ENCODE peak calls at places on chromosomes 13 and 19, in four cellular contexts. T, R, L and O are unnamed samples.

GRCh38 chr13:105982219-105982618 is 553.2 kb downstream of the EFNB2 start:
- DNase-seq in R (peak; percentile 40), T (peak; percentile 70), L (no peak), O (no peak)

GRCh38 chr19:38718747-38719543 is 25.3 kb downstream of the CAPN12 start:
- DNase-seq in T (peak; percentile 67), R (peak; percentile 59), L (no peak), O (no peak)

GRCh38 chr19:12703056-12703455 is 6.6 kb upstream of the FBXW9 start:
- DNase-seq in R (peak; percentile 44), L (peak; percentile 78), T (peak; percentile 88), O (peak; percentile 50)

GRCh38 chr19:8352134-8352827 is 9.2 kb upstream of the KANK3 start:
- DNase-seq in L (no peak), T (no peak), R (no peak), O (no peak)

GRCh38 chr13:27960362-27961226 is 8.5 kb downstream of the CDX2 start:
- DNase-seq in L (peak; percentile 75), T (peak; percentile 89), R (peak; percentile 50), O (peak; percentile 61)

GRCh38 chr13:84812078-84812477 is 929.8 kb upstream of the SLITRK1 start:
- DNase-seq in T (no peak), L (no peak), R (no peak), O (no peak)

GRCh38 chr19:1416014-1416841 is 8.8 kb downstream of the DAZAP1 start:
- DNase-seq in R (no peak), T (no peak), L (no peak), O (no peak)

GRCh38 chr19:1811472-1811894 is 593 bp downstream of the ATP8B3 start:
- DNase-seq in R (peak; percentile 14), T (no peak), L (peak; percentile 21), O (no peak)

GRCh38 chr19:6484831-6485230 is 3.2 kb upstream of the DENND1C start:
- DNase-seq in L (no peak), R (no peak), T (no peak), O (no peak)

GRCh38 chr19:10270616-10271394 is at the start of gene ICAM1:
- DNase-seq in R (no peak), T (peak; percentile 78), L (no peak), O (no peak)

GRCh38 chr19:1945899-1946298 is 4.9 kb downstream of the CSNK1G2 start:
- DNase-seq in R (peak; percentile 56), T (peak; percentile 91), L (peak; percentile 81), O (peak; percentile 63)

GRCh38 chr13:106151056-106151699 is 384.3 kb downstream of the EFNB2 start:
- DNase-seq in T (no peak), L (no peak), R (no peak), O (no peak)

GRCh38 chr19:13095934-13096890 is 6.4 kb downstream of the LYL1 start:
- DNase-seq in L (peak; percentile 86), R (peak; percentile 73), T (peak; percentile 75), O (no peak)

GRCh38 chr19:8361921-8362793 is 1.8 kb upstream of the ANGPTL4 start:
- DNase-seq in T (no peak), R (peak; percentile 89), L (no peak), O (no peak)

GRCh38 chr13:35839746-35840273 is 291.4 kb downstream of the DCLK1 start:
- DNase-seq in R (no peak), L (peak; percentile 34), T (no peak), O (no peak)

GRCh38 chr13:113298001-113298945 is 1.2 kb downstream of the LAMP1 start:
- DNase-seq in L (no peak), T (no peak), R (no peak), O (no peak)

GRCh38 chr13:25249001-25249543 is 38.2 kb downstream of the MTMR6 start:
- DNase-seq in R (peak; percentile 34), T (peak; percentile 23), L (no peak), O (no peak)

GRCh38 chr13:35470671-35471465 is 5.6 kb downstream of the MAB21L1 start:
- DNase-seq in L (peak; percentile 77), T (peak; percentile 72), R (peak; percentile 68), O (peak; percentile 47)

GRCh38 chr13:75689686-75690085 is 53.6 kb downstream of the LMO7 start:
- DNase-seq in T (no peak), L (no peak), R (no peak), O (no peak)

GRCh38 chr13:75691183-75691582 is 55.1 kb downstream of the LMO7 start:
- DNase-seq in L (no peak), T (no peak), R (no peak), O (no peak)

GRCh38 chr13:75687145-75687763 is 51.1 kb downstream of the LMO7 start:
- DNase-seq in L (no peak), R (peak; percentile 49), T (no peak), O (no peak)

GRCh38 chr13:75679459-75679858 is 43.3 kb downstream of the LMO7 start:
- DNase-seq in R (no peak), L (no peak), T (no peak), O (no peak)

DNA sequence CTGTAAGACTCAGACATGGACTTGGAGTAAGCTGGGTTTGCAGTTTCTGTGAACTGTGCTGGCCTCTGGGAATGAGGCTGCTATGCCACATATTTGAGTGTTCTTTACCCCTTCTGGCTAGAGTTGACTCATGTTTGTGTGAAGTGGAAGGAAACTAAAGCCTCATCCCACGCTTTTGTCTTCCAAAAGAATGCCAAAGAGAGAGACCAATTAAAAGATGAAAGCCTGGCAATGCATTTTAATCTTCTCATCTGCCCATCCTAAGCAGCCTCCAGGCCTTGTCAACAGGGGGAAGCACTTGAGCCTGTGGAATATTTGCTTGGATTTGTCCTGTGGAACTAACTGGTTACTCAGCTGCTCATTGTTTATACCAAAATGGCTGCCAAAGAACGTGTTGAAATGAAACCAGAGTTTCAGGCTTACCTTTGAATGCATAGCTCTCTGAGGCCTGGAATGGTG is 49.1 kb downstream of the LMO7 start:
- DNase-seq in T (no peak), L (no peak), R (no peak), O (no peak)
- TF ChIP-seq CTCF in T (no peak), L (no peak), R (peak; percentile 12), O (no peak)

GRCh38 chr19:17423429-17424208 is 3.8 kb downstream of the MVB12A start:
- DNase-seq in T (no peak), L (no peak), R (no peak), O (no peak)

GRCh38 chr19:17429661-17430101 is 9.8 kb downstream of the MVB12A start:
- DNase-seq in T (no peak), R (no peak), L (no peak), O (no peak)

GRCh38 chr19:17421942-17422341 is 2.1 kb downstream of the MVB12A start:
- DNase-seq in L (no peak), R (no peak), T (no peak), O (no peak)

GRCh38 chr19:17420267-17420924 is 549 bp downstream of the MVB12A start:
- DNase-seq in L (peak; percentile 37), R (peak; percentile 51), T (peak; percentile 59), O (peak; percentile 22)

DNA sequence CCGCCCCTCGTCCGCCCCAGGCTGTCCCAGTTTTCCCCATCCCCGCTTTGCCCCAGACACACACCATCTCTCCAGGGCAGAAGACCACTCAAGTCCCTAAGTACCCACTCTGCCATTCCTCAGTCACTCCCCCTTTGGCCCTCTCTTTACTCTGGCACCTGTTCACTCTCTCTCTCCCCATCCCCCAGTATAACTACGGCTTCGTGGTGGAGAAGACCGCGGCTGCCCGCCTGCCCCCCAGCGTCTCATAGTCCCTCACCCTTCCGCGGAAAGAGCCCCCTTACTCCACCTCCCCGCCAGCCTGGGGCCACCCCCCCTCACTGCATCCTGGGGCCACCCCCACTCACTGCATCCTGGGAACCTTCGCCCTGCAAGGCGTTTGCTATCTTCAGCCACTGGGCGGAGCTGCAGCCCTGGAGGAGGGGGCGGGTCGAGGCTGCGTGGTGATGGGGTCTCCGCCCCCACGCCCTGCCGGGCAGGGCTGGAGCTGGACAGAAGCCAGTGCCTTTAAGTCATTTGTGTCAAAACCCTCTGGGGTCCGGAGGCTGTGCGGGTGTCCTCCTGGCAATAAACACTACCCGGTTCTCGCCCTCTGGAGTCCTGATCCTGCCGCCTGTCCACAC is 5.0 kb downstream of the MVB12A start:
- DNase-seq in R (peak; percentile 92), T (peak; percentile 92), L (peak; percentile 89), O (peak; percentile 76)
- TF ChIP-seq CTCF in R (peak; percentile 62), T (peak; percentile 51), L (peak; percentile 19), O (peak; percentile 59)

GRCh38 chr19:30884146-30884812 is 465.0 kb downstream of the TSHZ3 start:
- DNase-seq in R (no peak), T (no peak), L (no peak), O (no peak)
- TF ChIP-seq CTCF in R (no peak), T (no peak), L (no peak), O (no peak)

GRCh38 chr19:3986260-3987041 is 1.2 kb upstream of the EEF2 start:
- DNase-seq in T (peak; percentile 77), R (peak; percentile 78), L (no peak), O (no peak)
- TF ChIP-seq CTCF in T (no peak), R (peak; percentile 59), L (no peak), O (peak; percentile 68)

GRCh38 chr13:96081888-96082287 is 8.0 kb upstream of the HS6ST3 start:
- DNase-seq in T (no peak), R (no peak), L (no peak), O (no peak)

GRCh38 chr13:96072392-96072791 is 17.5 kb upstream of the HS6ST3 start:
- DNase-seq in R (no peak), L (no peak), T (peak; percentile 38), O (no peak)

GRCh38 chr13:96080676-96081075 is 9.2 kb upstream of the HS6ST3 start:
- DNase-seq in T (no peak), R (no peak), L (no peak), O (no peak)

DNA sequence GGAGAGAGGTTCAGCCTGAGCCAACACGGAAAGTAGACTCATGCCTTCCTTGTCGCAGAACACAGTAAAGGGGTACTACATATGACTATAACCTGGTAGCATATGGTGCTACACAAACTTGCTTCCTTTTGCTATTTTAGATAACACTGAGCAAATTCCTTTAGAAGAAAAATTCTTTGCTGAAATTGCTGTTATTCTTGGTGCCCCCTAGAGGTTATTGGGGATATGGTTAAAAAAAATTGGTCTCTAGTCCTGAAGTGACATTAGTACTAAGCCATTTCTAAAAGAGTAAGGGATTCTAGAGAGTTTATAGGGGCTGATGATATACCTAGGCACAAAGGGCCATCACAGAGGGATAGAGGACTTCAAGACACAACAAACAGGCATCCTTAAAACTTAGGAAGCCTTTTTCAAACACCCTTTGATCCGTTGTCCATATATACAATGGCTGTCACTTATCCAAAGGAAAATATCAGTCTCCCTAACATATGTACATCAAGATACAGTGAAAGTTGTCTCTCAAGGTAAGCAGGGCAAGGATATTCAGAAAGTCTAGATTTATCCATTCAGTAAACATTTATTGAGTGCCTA is 13.9 kb upstream of the HS6ST3 start:
- DNase-seq in T (no peak), R (peak; percentile 22), L (no peak), O (no peak)
- TF ChIP-seq CTCF in T (peak; percentile 39), R (peak; percentile 73), L (peak; percentile 69), O (peak; percentile 65)

GRCh38 chr19:44072543-44073401 is 813 bp downstream of the ZNF284 start:
- DNase-seq in R (no peak), L (no peak), T (no peak), O (no peak)
- TF ChIP-seq CTCF in R (no peak), L (no peak), T (no peak), O (no peak)

DNA sequence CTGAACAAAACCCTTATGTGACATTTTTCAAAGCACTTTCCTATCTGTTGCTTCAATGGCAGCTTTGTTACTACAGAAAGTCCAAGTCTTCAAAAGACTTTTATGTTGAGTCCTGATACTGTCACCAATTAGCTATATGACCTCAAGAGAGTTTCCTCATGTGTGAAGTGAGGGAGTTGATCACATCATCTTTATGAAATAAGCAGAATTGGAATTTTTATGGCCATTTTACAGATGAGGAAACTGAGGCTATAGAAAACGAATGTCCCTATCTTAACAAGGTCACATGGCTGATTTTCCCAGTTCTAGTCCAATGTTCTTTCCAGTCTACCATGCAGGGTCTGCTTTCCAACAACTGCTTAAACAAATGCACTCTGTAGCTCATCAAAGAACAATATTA is 2.6 kb downstream of the TNFRSF19 start:
- DNase-seq in T (no peak), L (no peak), R (no peak), O (no peak)
- TF ChIP-seq CTCF in T (no peak), L (no peak), R (no peak), O (no peak)